ENCODE peak calls at places on chromosome 15, in four cellular contexts. T is ascending aorta, A is fibroblast of pulmonary artery, N is lower lobe of right lung. F is an unnamed sample.

GRCh38 chr15:91790826-91791225 is 62.7 kb upstream of the SLCO3A1 start:
- DNase-seq in T (no peak), A (no peak), N (no peak), F (no peak)

GRCh38 chr15:76964157-76964556 is 30.8 kb upstream of the PSTPIP1 start:
- DNase-seq in T (no peak), A (peak; percentile 45), N (no peak), F (no peak)

GRCh38 chr15:57680021-57680420 is 26.5 kb upstream of the POLR2M start:
- DNase-seq in T (no peak), A (peak; percentile 56), N (no peak), F (no peak)

GRCh38 chr15:91890614-91891013 is 37.1 kb downstream of the SLCO3A1 start:
- DNase-seq in T (no peak), A (peak; percentile 29), N (no peak), F (no peak)

GRCh38 chr15:80791004-80791403 is 11.8 kb downstream of the CEMIP start:
- DNase-seq in T (no peak), A (no peak), N (no peak), F (no peak)

GRCh38 chr15:65264877-65265430 is 21.7 kb downstream of the PARP16 start:
- DNase-seq in T (no peak), A (peak; percentile 57), N (no peak), F (no peak)

GRCh38 chr15:80736571-80736970 is 41.5 kb downstream of the ABHD17C start:
- DNase-seq in T (no peak), A (peak; percentile 43), N (no peak), F (no peak)

GRCh38 chr15:79849789-79850188 is 47.0 kb downstream of the MTHFS start:
- DNase-seq in T (no peak), A (peak; percentile 69), N (no peak), F (no peak)

GRCh38 chr15:64903331-64903950 is 8.3 kb upstream of the ANKDD1A start:
- DNase-seq in T (no peak), A (peak; percentile 36), N (no peak), F (no peak)

GRCh38 chr15:101652783-101653430 is 726 bp upstream of the TM2D3 start:
- DNase-seq in T (no peak), A (no peak), N (no peak), F (no peak)

GRCh38 chr15:99371180-99372103 is 120.2 kb downstream of the LRRC28 start:
- DNase-seq in T (no peak), A (peak; percentile 73), N (no peak), F (no peak)

GRCh38 chr15:83512459-83512858 is 65.3 kb downstream of the SH3GL3 start:
- DNase-seq in T (no peak), A (no peak), N (no peak), F (no peak)

GRCh38 chr15:77500986-77501385 is 80.3 kb downstream of the HMG20A start:
- DNase-seq in T (no peak), A (peak; percentile 55), N (no peak), F (no peak)

GRCh38 chr15:59360896-59361295 is 11.8 kb downstream of the MYO1E start:
- DNase-seq in T (no peak), A (no peak), N (no peak), F (no peak)
- TF ChIP-seq CTCF in T (no peak), A (no peak), N (no peak), F (no peak)

DNA sequence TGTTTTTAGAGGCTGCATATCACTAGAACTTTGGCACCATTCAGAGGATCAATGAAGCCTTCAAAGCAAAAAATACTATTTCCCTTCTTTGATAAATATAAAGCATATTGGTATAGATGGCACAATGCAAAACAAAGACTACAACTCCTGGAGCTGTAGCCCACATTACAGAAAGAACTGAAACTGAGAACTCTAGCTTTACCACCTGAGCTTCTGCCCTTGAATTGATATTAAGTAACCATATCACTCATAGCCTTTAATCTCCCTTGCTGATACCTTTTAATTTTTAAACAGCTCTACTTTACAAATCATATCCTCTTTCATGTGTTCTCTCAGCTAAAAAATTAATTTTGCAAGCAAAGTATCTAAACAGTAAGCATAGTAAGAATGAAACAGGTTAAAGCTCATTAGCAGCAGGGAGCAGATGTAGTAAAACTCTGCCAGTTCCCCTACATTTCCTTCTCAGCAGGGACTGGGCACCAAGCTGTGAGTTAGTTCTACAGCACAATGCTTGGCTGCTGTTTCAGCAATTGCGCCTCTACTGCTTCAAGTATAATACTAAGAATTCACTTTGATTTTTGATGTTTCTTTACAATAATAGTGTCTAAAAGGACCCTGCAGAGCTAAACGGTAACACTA is 97.9 kb upstream of the NANOGP8 start:
- DNase-seq in T (no peak), A (no peak), N (no peak), F (no peak)
- TF ChIP-seq CTCF in T (no peak), A (no peak), N (no peak), F (no peak)

GRCh38 chr15:24683736-24684135 is 8.2 kb downstream of the NPAP1 start:
- DNase-seq in T (no peak), A (no peak), N (no peak), F (no peak)

GRCh38 chr15:24678485-24678884 is 2.9 kb downstream of the NPAP1 start:
- DNase-seq in T (no peak), A (no peak), N (no peak), F (no peak)

GRCh38 chr15:24684313-24684712 is 8.7 kb downstream of the NPAP1 start:
- DNase-seq in T (no peak), A (no peak), N (no peak), F (no peak)
- TF ChIP-seq CTCF in T (no peak), A (no peak), N (no peak), F (no peak)

GRCh38 chr15:36810656-36811449 is 231.4 kb downstream of the CDIN1 start:
- DNase-seq in T (no peak), A (no peak), N (no peak), F (no peak)
- TF ChIP-seq CTCF in T (no peak), A (peak; percentile 30), N (no peak), F (no peak)

DNA sequence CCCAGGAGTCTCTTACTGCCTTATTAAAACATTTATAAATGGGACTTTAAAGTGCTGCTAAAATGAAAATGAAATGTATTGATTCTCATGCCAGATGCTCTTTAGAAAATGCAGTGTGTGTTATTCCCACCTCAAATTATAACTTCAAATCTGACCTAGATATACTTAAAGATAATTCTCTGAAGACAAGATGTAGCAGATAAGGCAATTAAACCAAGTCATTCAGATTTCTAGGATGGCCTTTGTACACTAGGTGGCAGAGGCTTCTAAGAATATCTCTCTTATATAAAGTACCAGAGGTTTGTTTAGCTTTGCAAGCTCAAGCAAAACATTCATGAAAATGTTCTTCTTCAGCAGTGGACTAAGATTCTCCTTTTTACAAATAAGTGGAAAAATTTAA is 26.9 kb upstream of the GOLGA8B start:
- DNase-seq in T (no peak), A (peak; percentile 3), N (no peak), F (no peak)
- TF ChIP-seq CTCF in T (peak; percentile 5), A (peak; percentile 26), N (peak; percentile 20), F (no peak)

GRCh38 chr15:68816158-68816557 is 4.5 kb downstream of the ANP32A start:
- DNase-seq in T (no peak), A (no peak), N (no peak), F (no peak)

GRCh38 chr15:68818088-68818670 is 2.5 kb downstream of the ANP32A start:
- DNase-seq in T (no peak), A (peak; percentile 73), N (peak; percentile 80), F (no peak)

GRCh38 chr15:68816795-68817303 is 3.8 kb downstream of the ANP32A start:
- DNase-seq in T (no peak), A (peak; percentile 15), N (no peak), F (no peak)

GRCh38 chr15:68818671-68819450 is 1.8 kb downstream of the ANP32A start:
- DNase-seq in T (no peak), A (peak; percentile 45), N (peak; percentile 82), F (no peak)

DNA sequence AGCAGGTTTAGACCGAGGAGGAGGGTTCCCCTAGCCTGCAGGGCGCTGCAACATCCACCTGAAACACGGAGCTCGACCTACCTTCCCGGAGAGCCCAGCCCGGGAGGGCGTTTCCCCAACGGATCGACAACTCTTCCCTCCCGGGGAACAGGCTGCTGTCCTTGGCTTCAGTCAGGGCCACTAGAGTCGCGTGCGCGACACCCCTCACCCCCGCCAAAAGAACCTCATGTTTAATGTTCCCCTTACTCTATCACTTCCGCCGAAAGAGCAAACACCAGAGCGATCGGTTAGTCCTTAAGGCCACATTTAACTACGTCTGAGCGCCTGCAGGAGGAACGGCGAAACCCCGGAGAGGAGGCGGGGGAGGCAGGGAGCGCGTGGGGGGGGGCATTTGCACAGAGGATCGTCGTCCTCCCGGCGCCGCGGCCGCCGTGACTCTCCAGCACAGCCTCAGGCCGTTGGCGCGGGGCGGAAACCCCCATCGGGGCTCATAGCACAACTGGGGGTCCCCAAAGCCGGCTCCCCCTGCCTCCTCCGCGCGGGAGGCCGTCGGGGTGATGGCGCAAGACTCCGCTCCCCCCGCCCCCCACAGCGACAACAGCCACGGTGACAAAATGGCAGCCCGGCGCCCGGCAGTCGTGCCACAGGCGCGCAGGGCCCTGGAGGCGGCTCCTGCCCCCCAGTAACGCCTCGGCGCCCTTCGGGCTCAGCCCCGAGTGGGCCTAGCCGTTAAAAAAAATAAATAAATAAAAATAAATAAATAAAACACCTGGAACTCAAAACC is 3.2 kb downstream of the ANP32A start:
- DNase-seq in T (no peak), A (peak; percentile 67), N (peak; percentile 85), F (no peak)
- TF ChIP-seq CTCF in T (no peak), A (no peak), N (no peak), F (no peak)

GRCh38 chr15:23384371-23384770 is 29.8 kb downstream of the GOLGA8S start:
- DNase-seq in T (no peak), A (no peak), N (no peak), F (no peak)

GRCh38 chr15:23385886-23386430 is 31.4 kb downstream of the GOLGA8S start:
- DNase-seq in T (no peak), A (no peak), N (no peak), F (no peak)

DNA sequence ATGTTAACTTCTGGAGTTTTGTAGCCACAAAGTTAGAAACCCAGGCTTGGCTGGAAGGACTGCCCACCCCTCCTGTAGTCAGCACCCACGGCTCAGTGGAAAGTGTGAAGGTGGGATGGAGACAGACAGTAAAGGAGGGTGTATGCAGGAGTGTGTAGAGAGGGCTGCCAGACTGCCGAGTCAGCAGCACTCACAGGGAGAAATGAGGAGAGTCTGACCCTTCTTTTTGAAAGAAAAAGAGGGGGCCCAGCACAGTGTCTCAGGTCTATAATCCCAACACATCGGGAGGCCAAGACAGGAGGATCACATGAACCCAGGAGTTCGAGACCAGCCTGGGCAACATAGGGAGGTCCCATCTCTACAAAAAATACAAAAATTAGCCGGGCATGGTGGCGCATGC is 33.2 kb downstream of the GOLGA8S start:
- DNase-seq in T (no peak), A (no peak), N (no peak), F (no peak)
- TF ChIP-seq CTCF in T (no peak), A (no peak), N (no peak), F (no peak)